ENCODE peak calls at places on chromosome 10, in eight cellular contexts. C is stimulated activated memory B cell treated with anti-CD40 and anti-IgM and Interleukin-4, amounts not matched to agents 10 μg/mL and 1 μg/mL and 100 μg/mL, for 72 hours; M is lower lobe of right lung; L is A549; K is pancreas; Q is foreskin keratinocyte; R is upper lobe of left lung; B is psoas muscle. E is an unnamed sample.

GRCh38 chr10:18523025-18523424 is 128.4 kb downstream of the NSUN6 start:
- ATAC-seq in C (no peak), M (no peak), L (no peak), K (peak), Q (no peak), R (no peak), B (no peak), E (no peak)

GRCh38 chr10:23433710-23434109 is 5.2 kb upstream of the OTUD1 start:
- ATAC-seq in C (no peak), M (no peak), L (no peak), K (no peak), Q (no peak), R (no peak), B (no peak), E (no peak)

GRCh38 chr10:90969947-90970673 is 49.2 kb upstream of the ANKRD1 start:
- ATAC-seq in C (no peak), M (peak), L (peak), K (no peak), Q (no peak), R (no peak), B (peak), E (no peak)

GRCh38 chr10:7829289-7829834 is 11.1 kb downstream of the TAF3 start:
- ATAC-seq in C (no peak), M (no peak), L (no peak), K (no peak), Q (no peak), R (no peak), B (no peak), E (no peak)

GRCh38 chr10:51366044-51366443 is 291.8 kb downstream of the PRKG1 start:
- ATAC-seq in C (no peak), M (no peak), L (no peak), K (no peak), Q (no peak), R (no peak), B (no peak), E (no peak)

GRCh38 chr10:5609952-5610616 is 56.3 kb downstream of the ASB13 start:
- ATAC-seq in C (no peak), M (no peak), L (peak), K (peak), Q (peak), R (no peak), B (peak), E (peak)

GRCh38 chr10:85978566-85979358 is 387.8 kb downstream of the GRID1 start:
- ATAC-seq in C (no peak), M (no peak), L (no peak), K (no peak), Q (peak), R (no peak), B (no peak), E (peak)

GRCh38 chr10:78985973-78986372 is 82.8 kb upstream of the ZMIZ1 start:
- ATAC-seq in C (no peak), M (no peak), L (no peak), K (no peak), Q (no peak), R (no peak), B (no peak), E (no peak)

GRCh38 chr10:122515588-122516231 is 44.8 kb upstream of the DMBT1 start:
- ATAC-seq in C (peak), M (peak), L (no peak), K (peak), Q (peak), R (no peak), B (peak), E (no peak)

GRCh38 chr10:351770-352318 is 216.6 kb downstream of the ZMYND11 start:
- ATAC-seq in C (peak), M (no peak), L (no peak), K (no peak), Q (no peak), R (no peak), B (no peak), E (no peak)

GRCh38 chr10:94046152-94046551 is 52.4 kb downstream of the PLCE1 start:
- ATAC-seq in C (no peak), M (no peak), L (no peak), K (no peak), Q (no peak), R (no peak), B (no peak), E (no peak)

GRCh38 chr10:3887885-3888476 is 103.0 kb upstream of the KLF6 start:
- ATAC-seq in C (peak), M (peak), L (peak), K (no peak), Q (peak), R (peak), B (peak), E (peak)

GRCh38 chr10:129023057-129023456 is 444.0 kb upstream of the MGMT start:
- ATAC-seq in C (no peak), M (no peak), L (no peak), K (no peak), Q (no peak), R (peak), B (peak), E (no peak)

GRCh38 chr10:126502481-126502880 is 114.2 kb upstream of the ADAM12 start:
- ATAC-seq in C (no peak), M (no peak), L (no peak), K (no peak), Q (no peak), R (no peak), B (no peak), E (no peak)

GRCh38 chr10:88209837-88210552 is 346.6 kb downstream of the PTEN start:
- ATAC-seq in C (no peak), M (peak), L (no peak), K (no peak), Q (no peak), R (no peak), B (peak), E (no peak)

GRCh38 chr10:28807760-28808613 is 130.7 kb downstream of the BAMBI start:
- ATAC-seq in C (no peak), M (peak), L (no peak), K (no peak), Q (no peak), R (peak), B (no peak), E (no peak)

GRCh38 chr10:46002916-46003693 is 27.3 kb downstream of the NCOA4 start:
- ATAC-seq in C (no peak), M (no peak), L (no peak), K (no peak), Q (no peak), R (no peak), B (peak), E (no peak)

GRCh38 chr10:116756277-116756676 is 13.9 kb upstream of the HSPA12A start:
- ATAC-seq in C (no peak), M (peak), L (no peak), K (peak), Q (no peak), R (peak), B (peak), E (no peak)

GRCh38 chr10:122426834-122427233 is 27.6 kb upstream of the ARMS2 start:
- ATAC-seq in C (no peak), M (no peak), L (no peak), K (no peak), Q (no peak), R (no peak), B (no peak), E (no peak)

GRCh38 chr10:64771253-64771652 is 1250.1 kb downstream of the REEP3 start:
- ATAC-seq in C (no peak), M (no peak), L (no peak), K (no peak), Q (no peak), R (no peak), B (no peak), E (no peak)

GRCh38 chr10:15361131-15361530 is 10.0 kb downstream of the FAM171A1 start:
- ATAC-seq in C (no peak), M (no peak), L (no peak), K (no peak), Q (no peak), R (no peak), B (no peak), E (no peak)

GRCh38 chr10:18313146-18313542 is 172.9 kb downstream of the CACNB2 start:
- ATAC-seq in C (no peak), M (no peak), L (no peak), K (peak), Q (no peak), R (no peak), B (no peak), E (no peak)

GRCh38 chr10:62937674-62938073 is 121.5 kb upstream of the EGR2 start:
- ATAC-seq in C (no peak), M (no peak), L (no peak), K (no peak), Q (no peak), R (no peak), B (no peak), E (no peak)

GRCh38 chr10:130427216-130427722 is 291.1 kb downstream of the GLRX3 start:
- ATAC-seq in C (no peak), M (no peak), L (no peak), K (no peak), Q (no peak), R (no peak), B (no peak), E (no peak)

GRCh38 chr10:48279081-48279751 is 4.7 kb upstream of the FRMPD2 start:
- ATAC-seq in C (peak), M (no peak), L (no peak), K (no peak), Q (no peak), R (no peak), B (no peak), E (no peak)

GRCh38 chr10:62050941-62051433 is 149.5 kb downstream of the ARID5B start:
- ATAC-seq in C (peak), M (peak), L (peak), K (peak), Q (peak), R (peak), B (peak), E (peak)

GRCh38 chr10:61964949-61965693 is 63.6 kb downstream of the ARID5B start:
- ATAC-seq in C (no peak), M (no peak), L (no peak), K (peak), Q (no peak), R (no peak), B (no peak), E (no peak)

GRCh38 chr10:109875151-109875568 is 48.2 kb downstream of the XPNPEP1 start:
- ATAC-seq in C (no peak), M (peak), L (no peak), K (no peak), Q (no peak), R (no peak), B (no peak), E (no peak)

GRCh38 chr10:76026931-76027330 is 595.5 kb downstream of the LRMDA start:
- ATAC-seq in C (no peak), M (peak), L (no peak), K (no peak), Q (peak), R (no peak), B (no peak), E (no peak)

GRCh38 chr10:38741226-38741625 is 647.1 kb downstream of the ZNF37A start:
- ATAC-seq in C (no peak), M (no peak), L (no peak), K (no peak), Q (no peak), R (no peak), B (no peak), E (no peak)

GRCh38 chr10:109889867-109890266 is 33.4 kb downstream of the XPNPEP1 start:
- ATAC-seq in C (no peak), M (no peak), L (no peak), K (no peak), Q (peak), R (peak), B (no peak), E (no peak)

GRCh38 chr10:49293208-49293603 is 5.8 kb upstream of the C10orf71 start:
- ATAC-seq in C (no peak), M (no peak), L (no peak), K (no peak), Q (no peak), R (no peak), B (no peak), E (no peak)

GRCh38 chr10:8767616-8768015 is 713.1 kb downstream of the GATA3 start:
- ATAC-seq in C (no peak), M (no peak), L (no peak), K (no peak), Q (no peak), R (no peak), B (no peak), E (no peak)

GRCh38 chr10:69732147-69732825 is 69.4 kb upstream of the COL13A1 start:
- ATAC-seq in C (no peak), M (no peak), L (no peak), K (no peak), Q (no peak), R (no peak), B (peak), E (no peak)

GRCh38 chr10:113320980-113321379 is 231.9 kb upstream of the HABP2 start:
- ATAC-seq in C (no peak), M (peak), L (no peak), K (no peak), Q (no peak), R (peak), B (no peak), E (no peak)

GRCh38 chr10:78382047-78382446 is 348.4 kb downstream of the RPS24 start:
- ATAC-seq in C (no peak), M (no peak), L (no peak), K (no peak), Q (no peak), R (no peak), B (no peak), E (no peak)

GRCh38 chr10:124323145-124323725 is 95.5 kb downstream of the OAT start:
- ATAC-seq in C (no peak), M (no peak), L (no peak), K (no peak), Q (peak), R (peak), B (no peak), E (peak)